ENCODE peak calls at places on chromosomes 16 and 17, in four cellular contexts. B, A, I and S are unnamed samples.
A peak's percentile ranks its signal among the peaks of the same experiment; 100 is the strongest.

GRCh38 chr17:3641717-3642486 is 5.3 kb downstream of the CTNS start:
- DNase-seq in B (no peak), A (no peak), I (no peak), S (no peak)

GRCh38 chr17:879546-879945 is 97.4 kb downstream of the MRM3 start:
- DNase-seq in B (peak; percentile 58), A (peak; percentile 86), I (peak; percentile 82), S (peak; percentile 47)

GRCh38 chr17:82772026-82772425 is 20.2 kb downstream of the TBCD start:
- DNase-seq in B (no peak), A (no peak), I (no peak), S (no peak)

GRCh38 chr17:18314059-18314730 is 599 bp downstream of the TOP3A start:
- DNase-seq in B (no peak), A (no peak), I (peak; percentile 29), S (no peak)

GRCh38 chr16:9965079-9965478 is 217.1 kb downstream of the GRIN2A start:
- DNase-seq in B (no peak), A (no peak), I (no peak), S (no peak)

GRCh38 chr17:17109896-17110295 is 67.6 kb downstream of the MPRIP start:
- DNase-seq in B (no peak), A (no peak), I (no peak), S (peak; percentile 88)

GRCh38 chr16:19524356-19524865 is 669 bp downstream of the CCP110 start:
- DNase-seq in B (peak; percentile 8), A (no peak), I (peak; percentile 8), S (peak; percentile 9)

GRCh38 chr17:75950421-75950820 is 9.6 kb upstream of the FBF1 start:
- DNase-seq in B (no peak), A (no peak), I (no peak), S (no peak)

GRCh38 chr17:51325471-51325870 is 65.1 kb downstream of the UTP18 start:
- DNase-seq in B (no peak), A (no peak), I (no peak), S (no peak)

GRCh38 chr17:42519546-42520444 is 16.2 kb upstream of the NAGLU start:
- DNase-seq in B (no peak), A (peak; percentile 91), I (peak; percentile 73), S (no peak)

GRCh38 chr17:29117440-29117753 is 62.8 kb downstream of the MYO18A start:
- DNase-seq in B (no peak), A (no peak), I (no peak), S (no peak)

GRCh38 chr17:17750881-17751280 is 69.6 kb downstream of the RAI1 start:
- DNase-seq in B (no peak), A (no peak), I (no peak), S (peak; percentile 50)

GRCh38 chr17:38994026-38994425 is 26.8 kb upstream of the FBXO47 start:
- DNase-seq in B (no peak), A (no peak), I (no peak), S (no peak)

GRCh38 chr17:3796110-3796821 is 4.7 kb downstream of the ITGAE start:
- DNase-seq in B (no peak), A (no peak), I (no peak), S (peak; percentile 68)

GRCh38 chr16:7938175-7938574 is 605.5 kb downstream of the RBFOX1 start:
- DNase-seq in B (no peak), A (peak; percentile 33), I (no peak), S (no peak)

GRCh38 chr17:79095345-79096055 is 20.9 kb downstream of the ENGASE start:
- DNase-seq in B (no peak), A (no peak), I (no peak), S (no peak)

GRCh38 chr16:86044881-86045600 is 146.1 kb downstream of the IRF8 start:
- DNase-seq in B (peak; percentile 23), A (no peak), I (no peak), S (peak; percentile 27)

GRCh38 chr16:53159781-53160436 is 105.1 kb downstream of the CHD9 start:
- DNase-seq in B (peak; percentile 58), A (peak; percentile 70), I (peak; percentile 67), S (peak; percentile 74)

GRCh38 chr16:88924834-88925539 is 52.0 kb downstream of the CBFA2T3 start:
- DNase-seq in B (no peak), A (peak; percentile 76), I (peak; percentile 42), S (no peak)

GRCh38 chr17:29555840-29556239 is 11.0 kb downstream of the ABHD15 start:
- DNase-seq in B (no peak), A (peak; percentile 68), I (no peak), S (no peak)

GRCh38 chr17:40466298-40466971 is 23.2 kb downstream of the IGFBP4 start:
- DNase-seq in B (no peak), A (no peak), I (no peak), S (no peak)

GRCh38 chr17:55168970-55169687 is 95.6 kb upstream of the HLF start:
- DNase-seq in B (peak; percentile 70), A (no peak), I (no peak), S (no peak)

GRCh38 chr17:62705781-62706597 is 78.5 kb downstream of the MRC2 start:
- DNase-seq in B (no peak), A (no peak), I (peak; percentile 28), S (no peak)

GRCh38 chr17:33142703-33143299 is 150.3 kb downstream of the ASIC2 start:
- DNase-seq in B (peak; percentile 40), A (peak; percentile 59), I (peak; percentile 83), S (no peak)

GRCh38 chr16:30737794-30738648 is 10.2 kb upstream of the PHKG2 start:
- DNase-seq in B (no peak), A (no peak), I (no peak), S (no peak)

GRCh38 chr17:45129426-45129939 is 2.8 kb downstream of the PLCD3 start:
- DNase-seq in B (no peak), A (peak; percentile 89), I (peak; percentile 36), S (no peak)

GRCh38 chr17:1480747-1481465 is 11.6 kb downstream of the MYO1C start:
- DNase-seq in B (no peak), A (no peak), I (no peak), S (no peak)

GRCh38 chr16:50699345-50700159 is 6.1 kb downstream of the NOD2 start:
- DNase-seq in B (no peak), A (no peak), I (no peak), S (no peak)

GRCh38 chr17:40124279-40125141 is 2.7 kb downstream of the MSL1 start:
- DNase-seq in B (no peak), A (no peak), I (peak; percentile 35), S (no peak)

GRCh38 chr17:55411463-55411855 is 10.2 kb downstream of the MMD start:
- DNase-seq in B (no peak), A (no peak), I (no peak), S (no peak)

GRCh38 chr17:64457156-64457555 is 8.2 kb downstream of the MILR1 start:
- DNase-seq in B (no peak), A (no peak), I (no peak), S (no peak)
- H3K4me3 ChIP-seq in B (no peak overlapping the region), A (no peak overlapping the region), I (no peak overlapping the region), S (no peak overlapping the region)

GRCh38 chr16:81647527-81647926 is 131.6 kb upstream of the PLCG2 start:
- DNase-seq in B (no peak), A (peak; percentile 38), I (no peak), S (no peak)
- H3K27ac ChIP-seq in B (no peak overlapping the region), A (peak overlapping the region; percentile 11), I (no peak overlapping the region), S (no peak overlapping the region)

DNA sequence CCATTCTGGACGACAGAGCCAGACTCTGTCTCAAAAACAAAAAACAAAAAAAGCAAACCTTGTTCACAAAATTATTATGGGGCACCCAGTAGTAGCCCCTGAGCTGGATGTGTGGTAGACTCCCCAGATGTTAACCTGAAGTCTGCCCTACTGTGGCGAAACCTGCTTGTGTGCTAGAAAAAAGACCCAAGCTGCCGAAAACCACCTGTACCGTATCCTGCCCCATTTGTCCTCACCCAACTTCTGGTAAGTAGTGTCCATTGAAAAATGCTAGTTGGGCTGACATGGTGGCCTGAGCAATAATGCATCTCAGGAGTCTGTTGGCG is 9.1 kb downstream of the RMI2 start:
- DNase-seq in B (peak; percentile 53), A (no peak), I (no peak), S (no peak)
- H3K4me1 ChIP-seq in B (peaks cover 26% of the 10 kb centered on the region), A (peaks cover 52% of the 10 kb centered on the region), I (peaks cover 4% of the 10 kb centered on the region), S (peaks cover 25% of the 10 kb centered on the region)

GRCh38 chr16:4890686-4891085 is 43.4 kb downstream of the UBN1 start:
- DNase-seq in B (no peak), A (no peak), I (no peak), S (no peak)

GRCh38 chr16:4893103-4893862 is 43.7 kb downstream of the PPL start:
- DNase-seq in B (no peak), A (no peak), I (no peak), S (no peak)

GRCh38 chr16:4891097-4891885 is 44.0 kb downstream of the UBN1 start:
- DNase-seq in B (no peak), A (no peak), I (no peak), S (no peak)

GRCh38 chr16:4892356-4893102 is 44.4 kb downstream of the PPL start:
- DNase-seq in B (no peak), A (peak; percentile 43), I (no peak), S (no peak)

DNA sequence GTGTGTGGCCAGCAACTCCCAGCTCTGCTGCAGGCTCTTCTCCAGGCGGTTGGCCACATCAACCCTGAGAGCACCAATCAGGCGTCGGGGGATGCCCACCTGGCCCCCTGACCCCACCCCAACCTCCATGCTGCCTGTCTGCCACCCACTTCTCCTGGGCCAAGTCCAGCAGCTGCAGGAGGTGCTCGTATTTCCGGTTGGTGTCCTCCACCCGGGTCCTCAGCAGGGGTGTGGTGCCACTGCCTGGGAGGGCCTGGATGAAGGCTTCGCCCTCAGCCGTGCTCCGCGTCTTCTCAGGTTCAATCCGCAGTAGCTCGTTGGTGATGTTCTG is 44.6 kb downstream of the UBN1 start:
- DNase-seq in B (no peak), A (no peak), I (no peak), S (no peak)
- H3K4me3 ChIP-seq in B (no peak overlapping the region), A (no peak overlapping the region), I (no peak overlapping the region), S (no peak overlapping the region)

GRCh38 chr16:4389051-4389955 is 17.7 kb downstream of the VASN start:
- DNase-seq in B (no peak), A (no peak), I (peak; percentile 46), S (no peak)
- H3K27ac ChIP-seq in B (no peak overlapping the region), A (peak overlapping the region; percentile 43), I (peak overlapping the region; percentile 96), S (no peak overlapping the region)

GRCh38 chr16:1287982-1288670 is 21.3 kb upstream of the UBE2I start:
- DNase-seq in B (no peak), A (no peak), I (no peak), S (no peak)

GRCh38 chr16:1288813-1289479 is 20.5 kb upstream of the UBE2I start:
- DNase-seq in B (no peak), A (peak; percentile 43), I (peak; percentile 85), S (no peak)

GRCh38 chr16:1290032-1290431 is 19.4 kb upstream of the UBE2I start:
- DNase-seq in B (no peak), A (no peak), I (no peak), S (no peak)

GRCh38 chr16:1290860-1291575 is 18.4 kb upstream of the UBE2I start:
- DNase-seq in B (peak; percentile 57), A (no peak), I (no peak), S (no peak)

GRCh38 chr16:1289480-1289872 is 20.0 kb upstream of the UBE2I start:
- DNase-seq in B (no peak), A (no peak), I (no peak), S (no peak)
- H3K4me1 ChIP-seq in B (peaks cover 9% of the 10 kb centered on the region), A (peaks cover 8% of the 10 kb centered on the region), I (peaks cover 6% of the 10 kb centered on the region), S (no peaks in the 10 kb centered on the region)

GRCh38 chr16:87809150-87809902 is 43.5 kb upstream of the KLHDC4 start:
- DNase-seq in B (peak; percentile 28), A (no peak), I (no peak), S (no peak)
- H3K4me3 ChIP-seq in B (no peak overlapping the region), A (no peak overlapping the region), I (no peak overlapping the region), S (no peak overlapping the region)